ENCODE peak calls at places on chromosome 2, in ten cellular contexts. Y, T, G, B, Z, E, R, U, S and C are unnamed samples.

GRCh38 chr2:88247531-88247930 is 77.4 kb downstream of the THNSL2 start:
- DNase-seq in Y (no peak), T (no peak), G (no peak), B (no peak), Z (no peak), E (no peak), R (no peak), U (no peak), S (no peak), C (no peak)

GRCh38 chr2:197360744-197361156 is 50.2 kb upstream of the ANKRD44 start:
- DNase-seq in Y (no peak), T (no peak), G (no peak), B (peak; percentile 87), Z (no peak), E (no peak), R (peak; percentile 24), U (peak; percentile 33), S (no peak), C (no peak)

GRCh38 chr2:234388591-234388990 is 108.3 kb downstream of the ARL4C start:
- DNase-seq in Y (no peak), T (no peak), G (no peak), B (no peak), Z (no peak), E (no peak), R (no peak), U (no peak), S (no peak), C (no peak)

GRCh38 chr2:171547720-171548119 is 25.4 kb downstream of the CYBRD1 start:
- DNase-seq in Y (no peak), T (no peak), G (no peak), B (peak; percentile 45), Z (no peak), E (no peak), R (no peak), U (no peak), S (no peak), C (no peak)

GRCh38 chr2:230714122-230714453 is 1.4 kb downstream of the CAB39 start:
- DNase-seq in Y (no peak), T (no peak), G (no peak), B (peak; percentile 84), Z (no peak), E (no peak), R (peak; percentile 82), U (peak; percentile 80), S (peak; percentile 80), C (peak; percentile 66)

GRCh38 chr2:27716301-27717069 is 52.8 kb downstream of the SLC4A1AP start:
- DNase-seq in Y (no peak), T (no peak), G (no peak), B (no peak), Z (no peak), E (no peak), R (no peak), U (no peak), S (no peak), C (no peak)

GRCh38 chr2:53129851-53130250 is 637.8 kb upstream of the CHAC2 start:
- DNase-seq in Y (no peak), T (no peak), G (no peak), B (peak; percentile 85), Z (no peak), E (peak; percentile 96), R (peak; percentile 80), U (peak; percentile 87), S (peak; percentile 80), C (peak; percentile 72)

GRCh38 chr2:215903208-215903607 is 110.1 kb downstream of the MREG start:
- DNase-seq in Y (no peak), T (no peak), G (no peak), B (no peak), Z (no peak), E (no peak), R (peak; percentile 50), U (peak; percentile 49), S (no peak), C (no peak)

GRCh38 chr2:224890407-224890806 is 151.9 kb downstream of the DOCK10 start:
- DNase-seq in Y (no peak), T (no peak), G (no peak), B (peak; percentile 60), Z (no peak), E (no peak), R (no peak), U (no peak), S (no peak), C (peak; percentile 20)

GRCh38 chr2:224885836-224886547 is 156.3 kb downstream of the DOCK10 start:
- DNase-seq in Y (no peak), T (no peak), G (no peak), B (peak; percentile 93), Z (no peak), E (no peak), R (peak; percentile 94), U (peak; percentile 97), S (peak; percentile 68), C (peak; percentile 62)

GRCh38 chr2:224885295-224885694 is 157.0 kb downstream of the DOCK10 start:
- DNase-seq in Y (no peak), T (no peak), G (no peak), B (peak; percentile 31), Z (no peak), E (no peak), R (no peak), U (no peak), S (no peak), C (no peak)

GRCh38 chr2:224884188-224884587 is 158.1 kb downstream of the DOCK10 start:
- DNase-seq in Y (no peak), T (no peak), G (no peak), B (peak; percentile 35), Z (no peak), E (no peak), R (no peak), U (no peak), S (peak; percentile 69), C (no peak)

GRCh38 chr2:224887159-224887558 is 155.1 kb downstream of the DOCK10 start:
- DNase-seq in Y (no peak), T (no peak), G (no peak), B (peak; percentile 56), Z (no peak), E (no peak), R (peak; percentile 10), U (no peak), S (peak; percentile 54), C (no peak)
- TF ChIP-seq CTCF in Y (no peak), T (no peak), G (no peak), B (peak; percentile 36), Z (no peak), E (no peak), R (no peak), U (no peak), S (peak; percentile 1), C (peak; percentile 54)

GRCh38 chr2:35873921-35874320 is 481.7 kb upstream of the CRIM1 start:
- DNase-seq in Y (no peak), T (no peak), G (no peak), B (no peak), Z (no peak), E (no peak), R (no peak), U (no peak), S (no peak), C (no peak)
- TF ChIP-seq CTCF in Y (no peak), T (no peak), G (no peak), B (no peak), Z (no peak), E (no peak), R (no peak), U (no peak), S (no peak), C (peak; percentile 3)

GRCh38 chr2:16080516-16080915 is 140.2 kb downstream of the MYCN start:
- DNase-seq in Y (no peak), T (no peak), G (no peak), B (no peak), Z (no peak), E (no peak), R (no peak), U (no peak), S (no peak), C (no peak)

GRCh38 chr2:16079637-16080036 is 139.3 kb downstream of the MYCN start:
- DNase-seq in Y (no peak), T (no peak), G (no peak), B (no peak), Z (no peak), E (no peak), R (no peak), U (no peak), S (no peak), C (no peak)

GRCh38 chr2:16082276-16082675 is 141.9 kb downstream of the MYCN start:
- DNase-seq in Y (no peak), T (no peak), G (no peak), B (no peak), Z (no peak), E (no peak), R (no peak), U (no peak), S (no peak), C (no peak)

GRCh38 chr2:16080071-16080470 is 139.7 kb downstream of the MYCN start:
- DNase-seq in Y (no peak), T (no peak), G (no peak), B (no peak), Z (no peak), E (no peak), R (no peak), U (no peak), S (no peak), C (no peak)

GRCh38 chr2:16081316-16082200 is 141.2 kb downstream of the MYCN start:
- DNase-seq in Y (no peak), T (no peak), G (no peak), B (no peak), Z (no peak), E (no peak), R (no peak), U (no peak), S (no peak), C (no peak)
- TF ChIP-seq CTCF in Y (no peak), T (no peak), G (no peak), B (no peak), Z (no peak), E (no peak), R (no peak), U (no peak), S (no peak), C (no peak)

GRCh38 chr2:190695739-190696138 is 46.9 kb downstream of the NAB1 start:
- DNase-seq in Y (no peak), T (no peak), G (no peak), B (peak; percentile 17), Z (no peak), E (no peak), R (peak; percentile 24), U (peak; percentile 48), S (no peak), C (no peak)

GRCh38 chr2:190697421-190697820 is 48.5 kb downstream of the NAB1 start:
- DNase-seq in Y (no peak), T (no peak), G (no peak), B (no peak), Z (no peak), E (no peak), R (no peak), U (no peak), S (no peak), C (no peak)

GRCh38 chr2:190696792-190697398 is 48.0 kb downstream of the NAB1 start:
- DNase-seq in Y (no peak), T (no peak), G (no peak), B (no peak), Z (no peak), E (no peak), R (no peak), U (no peak), S (no peak), C (no peak)

GRCh38 chr2:190701586-190701985 is 52.7 kb downstream of the NAB1 start:
- DNase-seq in Y (no peak), T (no peak), G (no peak), B (no peak), Z (no peak), E (no peak), R (no peak), U (no peak), S (no peak), C (no peak)

GRCh38 chr2:190698895-190699294 is 50.0 kb downstream of the NAB1 start:
- DNase-seq in Y (no peak), T (no peak), G (no peak), B (peak; percentile 11), Z (no peak), E (no peak), R (no peak), U (no peak), S (peak; percentile 25), C (no peak)
- TF ChIP-seq CTCF in Y (no peak), T (no peak), G (no peak), B (no peak), Z (no peak), E (peak; percentile 39), R (peak; percentile 48), U (peak; percentile 27), S (peak; percentile 49), C (peak; percentile 80)